ENCODE peak calls at places on chromosomes 6 and 20, in seven cellular contexts. D is kidney glomerular epithelial cell, U is nucleus accumbens, F is T-helper 1 cell, K is Peyer's patch, T is iPS DF 6.9, E is smooth muscle cell of the brain vasculature. B is an unnamed sample.

GRCh38 chr20:46903256-46903655 is 8.6 kb downstream of the EYA2 start:
- DNase-seq in D (no peak), U (no peak), F (no peak), K (no peak), T (no peak), E (no peak), B (no peak)

GRCh38 chr6:137224890-137225198 is 5.7 kb upstream of the IFNGR1 start:
- DNase-seq in D (no peak), U (no peak), F (no peak), K (no peak), T (no peak), E (no peak), B (no peak)

GRCh38 chr6:90175627-90176538 is 120.8 kb downstream of the BACH2 start:
- DNase-seq in D (no peak), U (no peak), F (peak; percentile 23), K (no peak), T (no peak), E (no peak), B (no peak)

GRCh38 chr6:167755461-167755860 is 71.2 kb upstream of the AFDN start:
- DNase-seq in D (no peak), U (no peak), F (no peak), K (no peak), T (no peak), E (no peak), B (no peak)

GRCh38 chr6:151372164-151372563 is 19.2 kb downstream of the ZBTB2 start:
- DNase-seq in D (no peak), U (no peak), F (no peak), K (no peak), T (no peak), E (no peak), B (no peak)

GRCh38 chr6:20572940-20573339 is 38.7 kb downstream of the CDKAL1 start:
- DNase-seq in D (no peak), U (no peak), F (no peak), K (no peak), T (no peak), E (no peak), B (peak; percentile 13)

GRCh38 chr6:103854059-103854458 is 1005.7 kb downstream of the HACE1 start:
- DNase-seq in D (no peak), U (no peak), F (no peak), K (no peak), T (no peak), E (no peak), B (no peak)

GRCh38 chr20:52744441-52744840 is 227.7 kb upstream of the TSHZ2 start:
- DNase-seq in D (no peak), U (no peak), F (no peak), K (no peak), T (no peak), E (no peak), B (no peak)

B was measured in hepatocyte.